ENCODE peak calls at places on chromosomes 11 and 22, in nine cellular contexts. One of them, this sample, is unnamed.

GRCh38 chr11:48307760-48308386 is 1.9 kb downstream of the OR4S1 start:
- DNase-seq in fibroblast of villous mesenchyme: peak; percentile 34
- DNase-seq in RWPE1: peak; percentile 26
- DNase-seq in CD4-positive, alpha-beta T cell: peak; percentile 65
- DNase-seq in GM13977: peak; percentile 47
- DNase-seq in lower leg skin: no peak
- DNase-seq in right atrium auricular region: peak; percentile 65
- DNase-seq in Peyer's patch: peak; percentile 82
- DNase-seq in fibroblast of mammary gland: peak; percentile 50
- DNase-seq in this sample: peak; percentile 54

GRCh38 chr11:64348611-64349387 is 8.8 kb downstream of the CCDC88B start:
- DNase-seq in fibroblast of villous mesenchyme: no peak
- DNase-seq in RWPE1: no peak
- DNase-seq in CD4-positive, alpha-beta T cell: no peak
- DNase-seq in GM13977: no peak
- DNase-seq in lower leg skin: no peak
- DNase-seq in right atrium auricular region: no peak
- DNase-seq in Peyer's patch: no peak
- DNase-seq in fibroblast of mammary gland: no peak
- DNase-seq in this sample: no peak

GRCh38 chr11:36602143-36602542 is 4.1 kb upstream of the RAG2 start:
- DNase-seq in fibroblast of villous mesenchyme: no peak
- DNase-seq in RWPE1: no peak
- DNase-seq in CD4-positive, alpha-beta T cell: no peak
- DNase-seq in GM13977: no peak
- DNase-seq in lower leg skin: no peak
- DNase-seq in right atrium auricular region: no peak
- DNase-seq in Peyer's patch: no peak
- DNase-seq in fibroblast of mammary gland: no peak
- DNase-seq in this sample: no peak

GRCh38 chr11:131629925-131630324 is 259.5 kb downstream of the NTM start:
- DNase-seq in fibroblast of villous mesenchyme: no peak
- DNase-seq in RWPE1: no peak
- DNase-seq in CD4-positive, alpha-beta T cell: no peak
- DNase-seq in GM13977: no peak
- DNase-seq in lower leg skin: no peak
- DNase-seq in right atrium auricular region: peak; percentile 11
- DNase-seq in Peyer's patch: no peak
- DNase-seq in fibroblast of mammary gland: no peak
- DNase-seq in this sample: no peak

GRCh38 chr22:18070556-18071306 is 7.1 kb upstream of the PEX26 start:
- DNase-seq in fibroblast of villous mesenchyme: no peak
- DNase-seq in RWPE1: peak; percentile 63
- DNase-seq in CD4-positive, alpha-beta T cell: no peak
- DNase-seq in GM13977: no peak
- DNase-seq in lower leg skin: no peak
- DNase-seq in right atrium auricular region: no peak
- DNase-seq in Peyer's patch: no peak
- DNase-seq in fibroblast of mammary gland: no peak
- DNase-seq in this sample: no peak

GRCh38 chr11:60455531-60456042 is at the start of gene MS4A1:
- DNase-seq in fibroblast of villous mesenchyme: no peak
- DNase-seq in RWPE1: no peak
- DNase-seq in CD4-positive, alpha-beta T cell: no peak
- DNase-seq in GM13977: peak; percentile 80
- DNase-seq in lower leg skin: no peak
- DNase-seq in right atrium auricular region: no peak
- DNase-seq in Peyer's patch: peak; percentile 77
- DNase-seq in fibroblast of mammary gland: no peak
- DNase-seq in this sample: no peak

GRCh38 chr22:38973289-38974169 is 8.6 kb upstream of the APOBEC3B start:
- DNase-seq in fibroblast of villous mesenchyme: peak; percentile 10
- DNase-seq in RWPE1: peak; percentile 33
- DNase-seq in CD4-positive, alpha-beta T cell: peak; percentile 64
- DNase-seq in GM13977: peak; percentile 76
- DNase-seq in lower leg skin: no peak
- DNase-seq in right atrium auricular region: no peak
- DNase-seq in Peyer's patch: peak; percentile 80
- DNase-seq in fibroblast of mammary gland: peak; percentile 8
- DNase-seq in this sample: peak; percentile 23

GRCh38 chr11:70625921-70626518 is 227.7 kb downstream of the CTTN start:
- DNase-seq in fibroblast of villous mesenchyme: no peak
- DNase-seq in RWPE1: no peak
- DNase-seq in CD4-positive, alpha-beta T cell: no peak
- DNase-seq in GM13977: no peak
- DNase-seq in lower leg skin: no peak
- DNase-seq in right atrium auricular region: no peak
- DNase-seq in Peyer's patch: no peak
- DNase-seq in fibroblast of mammary gland: no peak
- DNase-seq in this sample: no peak

GRCh38 chr22:17931400-17931825 is 92.9 kb downstream of the MICAL3 start:
- DNase-seq in fibroblast of villous mesenchyme: no peak
- DNase-seq in RWPE1: no peak
- DNase-seq in CD4-positive, alpha-beta T cell: no peak
- DNase-seq in GM13977: no peak
- DNase-seq in lower leg skin: no peak
- DNase-seq in right atrium auricular region: no peak
- DNase-seq in Peyer's patch: peak; percentile 57
- DNase-seq in fibroblast of mammary gland: no peak
- DNase-seq in this sample: peak; percentile 49

GRCh38 chr11:45879803-45880685 is 5.4 kb upstream of the MAPK8IP1 start:
- DNase-seq in fibroblast of villous mesenchyme: peak; percentile 66
- DNase-seq in RWPE1: peak; percentile 76
- DNase-seq in CD4-positive, alpha-beta T cell: no peak
- DNase-seq in GM13977: no peak
- DNase-seq in lower leg skin: no peak
- DNase-seq in right atrium auricular region: no peak
- DNase-seq in Peyer's patch: no peak
- DNase-seq in fibroblast of mammary gland: peak; percentile 62
- DNase-seq in this sample: peak; percentile 16

GRCh38 chr22:33024626-33025025 is 33.6 kb downstream of the SYN3 start:
- DNase-seq in fibroblast of villous mesenchyme: no peak
- DNase-seq in RWPE1: no peak
- DNase-seq in CD4-positive, alpha-beta T cell: no peak
- DNase-seq in GM13977: no peak
- DNase-seq in lower leg skin: no peak
- DNase-seq in right atrium auricular region: peak; percentile 13
- DNase-seq in Peyer's patch: no peak
- DNase-seq in fibroblast of mammary gland: no peak
- DNase-seq in this sample: no peak

GRCh38 chr22:20015971-20016733 is 471 bp downstream of the ARVCF start:
- DNase-seq in fibroblast of villous mesenchyme: no peak
- DNase-seq in RWPE1: no peak
- DNase-seq in CD4-positive, alpha-beta T cell: no peak
- DNase-seq in GM13977: no peak
- DNase-seq in lower leg skin: no peak
- DNase-seq in right atrium auricular region: no peak
- DNase-seq in Peyer's patch: peak; percentile 58
- DNase-seq in fibroblast of mammary gland: no peak
- DNase-seq in this sample: no peak

GRCh38 chr22:18055619-18056160 is 22.1 kb upstream of the PEX26 start:
- DNase-seq in fibroblast of villous mesenchyme: no peak
- DNase-seq in RWPE1: no peak
- DNase-seq in CD4-positive, alpha-beta T cell: no peak
- DNase-seq in GM13977: no peak
- DNase-seq in lower leg skin: no peak
- DNase-seq in right atrium auricular region: no peak
- DNase-seq in Peyer's patch: no peak
- DNase-seq in fibroblast of mammary gland: no peak
- DNase-seq in this sample: no peak

GRCh38 chr11:69416123-69416475 is 65.4 kb upstream of the LINC01488 start:
- DNase-seq in fibroblast of villous mesenchyme: no peak
- DNase-seq in RWPE1: no peak
- DNase-seq in CD4-positive, alpha-beta T cell: no peak
- DNase-seq in GM13977: no peak
- DNase-seq in lower leg skin: no peak
- DNase-seq in right atrium auricular region: no peak
- DNase-seq in Peyer's patch: no peak
- DNase-seq in fibroblast of mammary gland: no peak
- DNase-seq in this sample: no peak

GRCh38 chr22:47294222-47294532 is 531.7 kb downstream of the TBC1D22A start:
- DNase-seq in fibroblast of villous mesenchyme: peak; percentile 45
- DNase-seq in RWPE1: no peak
- DNase-seq in CD4-positive, alpha-beta T cell: no peak
- DNase-seq in GM13977: no peak
- DNase-seq in lower leg skin: peak; percentile 82
- DNase-seq in right atrium auricular region: peak; percentile 59
- DNase-seq in Peyer's patch: peak; percentile 46
- DNase-seq in fibroblast of mammary gland: peak; percentile 89
- DNase-seq in this sample: peak; percentile 70

GRCh38 chr11:33691051-33691864 is 9.4 kb downstream of the C11orf91 start:
- DNase-seq in fibroblast of villous mesenchyme: peak; percentile 83
- DNase-seq in RWPE1: no peak
- DNase-seq in CD4-positive, alpha-beta T cell: no peak
- DNase-seq in GM13977: no peak
- DNase-seq in lower leg skin: no peak
- DNase-seq in right atrium auricular region: no peak
- DNase-seq in Peyer's patch: peak; percentile 55
- DNase-seq in fibroblast of mammary gland: no peak
- DNase-seq in this sample: no peak

GRCh38 chr11:102430158-102430836 is 22.3 kb downstream of the TMEM123 start:
- DNase-seq in fibroblast of villous mesenchyme: no peak
- DNase-seq in RWPE1: no peak
- DNase-seq in CD4-positive, alpha-beta T cell: no peak
- DNase-seq in GM13977: peak; percentile 64
- DNase-seq in lower leg skin: no peak
- DNase-seq in right atrium auricular region: no peak
- DNase-seq in Peyer's patch: no peak
- DNase-seq in fibroblast of mammary gland: peak; percentile 44
- DNase-seq in this sample: peak; percentile 38

GRCh38 chr22:31749636-31750364 is at the start of gene PRR14L:
- DNase-seq in fibroblast of villous mesenchyme: peak; percentile 95
- DNase-seq in RWPE1: peak; percentile 89
- DNase-seq in CD4-positive, alpha-beta T cell: peak; percentile 99
- DNase-seq in GM13977: peak; percentile 93
- DNase-seq in lower leg skin: peak; percentile 100
- DNase-seq in right atrium auricular region: peak; percentile 98
- DNase-seq in Peyer's patch: peak; percentile 99
- DNase-seq in fibroblast of mammary gland: peak; percentile 90
- DNase-seq in this sample: peak; percentile 89
- TF ChIP-seq CTCF in fibroblast of villous mesenchyme: peak; percentile 15
- TF ChIP-seq CTCF in RWPE1: no peak
- TF ChIP-seq CTCF in CD4-positive, alpha-beta T cell: no peak
- TF ChIP-seq CTCF in GM13977: peak; percentile 25
- TF ChIP-seq CTCF in lower leg skin: no peak
- TF ChIP-seq CTCF in right atrium auricular region: no peak
- TF ChIP-seq CTCF in Peyer's patch: no peak
- TF ChIP-seq CTCF in fibroblast of mammary gland: no peak
- TF ChIP-seq CTCF in this sample: no peak

DNA sequence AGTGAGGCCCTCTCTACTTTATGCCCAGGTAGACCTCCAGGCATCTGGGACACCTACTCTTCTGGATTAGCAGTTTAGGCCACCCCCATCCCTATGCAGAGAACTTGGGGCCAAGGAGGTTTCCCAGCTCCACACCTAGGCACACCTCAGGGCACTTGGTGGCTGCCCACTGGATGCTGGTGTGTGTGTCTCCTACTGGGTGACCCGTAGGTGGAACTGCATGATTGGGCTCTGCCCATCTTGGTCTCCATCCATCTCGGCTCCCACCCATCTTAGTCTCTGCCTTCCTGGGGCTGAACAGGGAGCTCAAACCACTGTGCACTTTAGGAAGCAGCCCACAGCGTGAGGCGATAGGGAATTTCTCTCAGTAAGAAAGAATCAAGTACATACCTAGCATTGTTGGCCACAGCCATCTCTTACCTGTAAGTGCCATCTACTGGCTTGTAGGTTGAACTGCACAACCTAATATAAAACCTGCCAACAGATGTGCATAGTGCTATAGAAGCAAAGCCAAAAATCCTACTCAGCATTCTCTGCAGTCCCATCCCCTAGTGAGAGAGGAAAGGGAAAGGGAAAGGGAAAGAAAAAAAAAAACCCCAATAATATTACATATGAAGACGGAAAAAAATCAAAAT is 61.6 kb upstream of the PTPN5 start:
- DNase-seq in fibroblast of villous mesenchyme: peak; percentile 7
- DNase-seq in RWPE1: peak; percentile 19
- DNase-seq in CD4-positive, alpha-beta T cell: no peak
- DNase-seq in GM13977: peak; percentile 10
- DNase-seq in lower leg skin: no peak
- DNase-seq in right atrium auricular region: no peak
- DNase-seq in Peyer's patch: no peak
- DNase-seq in fibroblast of mammary gland: peak; percentile 28
- DNase-seq in this sample: peak; percentile 22
- TF ChIP-seq CTCF in fibroblast of villous mesenchyme: peak; percentile 46
- TF ChIP-seq CTCF in RWPE1: peak; percentile 60
- TF ChIP-seq CTCF in CD4-positive, alpha-beta T cell: no peak
- TF ChIP-seq CTCF in GM13977: peak; percentile 71
- TF ChIP-seq CTCF in lower leg skin: no peak
- TF ChIP-seq CTCF in right atrium auricular region: no peak
- TF ChIP-seq CTCF in Peyer's patch: no peak
- TF ChIP-seq CTCF in fibroblast of mammary gland: peak; percentile 51
- TF ChIP-seq CTCF in this sample: peak; percentile 47

GRCh38 chr11:121426476-121427454 is 25.3 kb upstream of the SORL1 start:
- DNase-seq in fibroblast of villous mesenchyme: no peak
- DNase-seq in RWPE1: no peak
- DNase-seq in CD4-positive, alpha-beta T cell: peak; percentile 66
- DNase-seq in GM13977: no peak
- DNase-seq in lower leg skin: peak; percentile 85
- DNase-seq in right atrium auricular region: no peak
- DNase-seq in Peyer's patch: peak; percentile 71
- DNase-seq in fibroblast of mammary gland: no peak
- DNase-seq in this sample: no peak
- TF ChIP-seq CTCF in fibroblast of villous mesenchyme: no peak
- TF ChIP-seq CTCF in RWPE1: peak; percentile 19
- TF ChIP-seq CTCF in CD4-positive, alpha-beta T cell: no peak
- TF ChIP-seq CTCF in GM13977: peak; percentile 43
- TF ChIP-seq CTCF in lower leg skin: no peak
- TF ChIP-seq CTCF in right atrium auricular region: peak; percentile 14
- TF ChIP-seq CTCF in Peyer's patch: no peak
- TF ChIP-seq CTCF in fibroblast of mammary gland: no peak
- TF ChIP-seq CTCF in this sample: no peak

GRCh38 chr11:26335903-26336302 is 4.0 kb downstream of the ANO3 start:
- DNase-seq in fibroblast of villous mesenchyme: no peak
- DNase-seq in RWPE1: no peak
- DNase-seq in CD4-positive, alpha-beta T cell: no peak
- DNase-seq in GM13977: no peak
- DNase-seq in lower leg skin: no peak
- DNase-seq in right atrium auricular region: no peak
- DNase-seq in Peyer's patch: no peak
- DNase-seq in fibroblast of mammary gland: peak; percentile 69
- DNase-seq in this sample: no peak

GRCh38 chr11:26333906-26334305 is 2.0 kb downstream of the ANO3 start:
- DNase-seq in fibroblast of villous mesenchyme: no peak
- DNase-seq in RWPE1: no peak
- DNase-seq in CD4-positive, alpha-beta T cell: no peak
- DNase-seq in GM13977: no peak
- DNase-seq in lower leg skin: no peak
- DNase-seq in right atrium auricular region: no peak
- DNase-seq in Peyer's patch: no peak
- DNase-seq in fibroblast of mammary gland: peak; percentile 67
- DNase-seq in this sample: no peak

GRCh38 chr11:26332572-26332915 is 614 bp downstream of the ANO3 start:
- DNase-seq in fibroblast of villous mesenchyme: no peak
- DNase-seq in RWPE1: no peak
- DNase-seq in CD4-positive, alpha-beta T cell: no peak
- DNase-seq in GM13977: no peak
- DNase-seq in lower leg skin: no peak
- DNase-seq in right atrium auricular region: no peak
- DNase-seq in Peyer's patch: no peak
- DNase-seq in fibroblast of mammary gland: peak; percentile 37
- DNase-seq in this sample: no peak

GRCh38 chr11:26330255-26330654 is 1.7 kb upstream of the ANO3 start:
- DNase-seq in fibroblast of villous mesenchyme: no peak
- DNase-seq in RWPE1: no peak
- DNase-seq in CD4-positive, alpha-beta T cell: no peak
- DNase-seq in GM13977: no peak
- DNase-seq in lower leg skin: no peak
- DNase-seq in right atrium auricular region: no peak
- DNase-seq in Peyer's patch: no peak
- DNase-seq in fibroblast of mammary gland: no peak
- DNase-seq in this sample: no peak

GRCh38 chr11:26331911-26332571 is at the start of gene ANO3:
- DNase-seq in fibroblast of villous mesenchyme: peak; percentile 77
- DNase-seq in RWPE1: peak; percentile 80
- DNase-seq in CD4-positive, alpha-beta T cell: no peak
- DNase-seq in GM13977: peak; percentile 61
- DNase-seq in lower leg skin: peak; percentile 85
- DNase-seq in right atrium auricular region: no peak
- DNase-seq in Peyer's patch: no peak
- DNase-seq in fibroblast of mammary gland: peak; percentile 79
- DNase-seq in this sample: peak; percentile 62
- TF ChIP-seq CTCF in fibroblast of villous mesenchyme: peak; percentile 61
- TF ChIP-seq CTCF in RWPE1: peak; percentile 53
- TF ChIP-seq CTCF in CD4-positive, alpha-beta T cell: no peak
- TF ChIP-seq CTCF in GM13977: peak; percentile 27
- TF ChIP-seq CTCF in lower leg skin: no peak
- TF ChIP-seq CTCF in right atrium auricular region: peak; percentile 16
- TF ChIP-seq CTCF in Peyer's patch: no peak
- TF ChIP-seq CTCF in fibroblast of mammary gland: peak; percentile 58
- TF ChIP-seq CTCF in this sample: peak; percentile 46